ENCODE peak calls at places on chromosomes 12 and 14, in four cellular contexts. X is OCI-LY7, I is lower leg skin, R is fibroblast of lung. P is an unnamed sample.

GRCh38 chr12:6229823-6230222 is 29.6 kb downstream of the CD9 start:
- DNase-seq in X (no peak), R (peak), I (peak), P (no peak)

GRCh38 chr14:64387232-64387737 is 868 bp upstream of the MTHFD1 start:
- DNase-seq in X (no peak), I (no peak), R (peak), P (no peak)

GRCh38 chr14:31362746-31363145 is 57.6 kb downstream of the HEATR5A start:
- DNase-seq in I (no peak), R (no peak), X (no peak), P (no peak)

GRCh38 chr14:55514819-55515470 is 65.1 kb upstream of the KTN1 start:
- DNase-seq in R (peak), I (no peak), X (no peak), P (no peak)

GRCh38 chr14:90658541-90658967 is 157.7 kb downstream of the TTC7B start:
- DNase-seq in X (no peak), R (peak), I (no peak), P (no peak)

GRCh38 chr14:100654814-100655795 is 67.9 kb upstream of the BEGAIN start:
- DNase-seq in X (no peak), I (no peak), R (peak), P (no peak)

GRCh38 chr12:106863185-106863584 is 88.7 kb downstream of the RIC8B start:
- DNase-seq in R (no peak), I (no peak), X (no peak), P (no peak)

GRCh38 chr14:100525615-100526014 is 61.6 kb downstream of the BEGAIN start:
- DNase-seq in R (no peak), I (no peak), X (no peak), P (peak)

GRCh38 chr12:70756118-70756517 is 118.9 kb upstream of the PTPRB start:
- DNase-seq in R (peak), I (no peak), X (no peak), P (no peak)

GRCh38 chr14:45743884-45744283 is 490.9 kb upstream of the MIS18BP1 start:
- DNase-seq in X (no peak), R (no peak), I (no peak), P (no peak)

DNA sequence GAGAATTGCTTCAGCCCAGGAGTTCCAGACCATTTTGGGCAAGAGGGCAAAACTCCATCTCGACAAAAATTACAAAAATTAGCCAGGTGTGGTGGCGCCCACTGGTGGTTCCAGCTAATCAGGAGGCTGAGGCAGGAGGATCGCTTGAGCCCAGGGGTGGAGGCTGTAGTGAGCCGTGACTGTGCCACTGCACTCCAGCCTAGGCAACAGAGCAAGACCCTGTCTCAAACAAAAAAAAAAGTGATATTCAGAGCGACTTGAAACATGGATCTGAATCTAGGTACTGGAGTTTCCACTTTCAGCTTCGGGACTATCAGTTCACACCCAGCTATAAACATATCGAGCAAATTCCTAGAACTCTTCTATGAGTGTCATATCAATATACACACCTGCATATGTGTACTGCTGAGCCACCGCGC is 16.3 kb upstream of the RNF34 start:
- DNase-seq in R (no peak), X (no peak), I (no peak), P (no peak)
- TF ChIP-seq CTCF in R (no peak), X (peak), I (no peak), P (no peak)

GRCh38 chr12:7667025-7667575 is 1.4 kb upstream of the APOBEC1 start:
- DNase-seq in R (no peak), X (peak), I (no peak), P (no peak)
- TF ChIP-seq CTCF in R (no peak), X (peak), I (no peak), P (peak)

GRCh38 chr14:50055461-50056228 is 60.7 kb downstream of the VCPKMT start:
- DNase-seq in R (no peak), X (peak), I (no peak), P (no peak)
- TF ChIP-seq CTCF in R (no peak), X (peak), I (no peak), P (no peak)

DNA sequence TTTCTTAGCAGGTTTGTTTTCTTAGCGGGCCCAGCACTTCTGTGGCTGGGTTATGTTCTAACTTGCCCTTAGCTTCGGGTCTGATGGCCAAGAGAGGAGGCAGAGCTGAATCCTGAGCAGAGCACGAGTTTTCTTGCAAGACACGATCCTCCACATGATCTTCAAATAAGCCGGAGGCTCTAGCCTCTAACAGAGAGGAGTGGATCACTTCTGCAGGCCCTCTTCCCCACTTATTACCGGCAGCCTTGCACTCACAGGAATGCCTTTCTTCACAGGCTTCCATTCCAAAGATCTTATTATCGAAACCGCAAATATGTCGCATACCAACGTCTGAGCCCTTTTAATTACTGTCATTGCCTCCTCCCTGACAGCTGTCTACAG is 79.5 kb downstream of the SINHCAF start:
- DNase-seq in X (no peak), R (peak), I (no peak), P (no peak)
- TF ChIP-seq CTCF in X (no peak), R (no peak), I (no peak), P (no peak)

GRCh38 chr14:94816113-94816512 is 46.2 kb upstream of the GSC start:
- DNase-seq in X (no peak), I (no peak), R (no peak), P (no peak)
- TF ChIP-seq CTCF in X (no peak), I (no peak), R (no peak), P (no peak)

DNA sequence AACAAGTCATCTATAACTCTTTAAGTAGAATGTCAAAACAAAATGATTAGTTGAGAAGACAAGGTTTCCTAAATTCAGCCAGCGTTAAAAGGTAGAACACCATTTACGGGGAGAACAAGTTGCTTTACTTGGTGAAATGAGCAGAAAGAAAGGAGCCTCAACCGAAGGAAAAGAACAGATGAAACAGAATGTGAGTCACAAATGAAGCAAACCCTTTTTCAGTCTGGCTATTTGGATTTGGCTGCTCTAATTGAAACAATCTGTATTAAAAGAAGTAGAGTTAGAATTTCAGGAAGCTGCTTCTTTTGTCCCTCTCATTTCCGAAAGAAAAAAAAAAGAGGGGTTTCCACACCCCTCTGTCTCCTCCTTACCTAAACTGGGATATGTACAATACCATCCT is 34.6 kb downstream of the CEP128 start:
- DNase-seq in R (peak), X (no peak), I (no peak), P (no peak)
- TF ChIP-seq CTCF in R (no peak), X (no peak), I (no peak), P (no peak)

DNA sequence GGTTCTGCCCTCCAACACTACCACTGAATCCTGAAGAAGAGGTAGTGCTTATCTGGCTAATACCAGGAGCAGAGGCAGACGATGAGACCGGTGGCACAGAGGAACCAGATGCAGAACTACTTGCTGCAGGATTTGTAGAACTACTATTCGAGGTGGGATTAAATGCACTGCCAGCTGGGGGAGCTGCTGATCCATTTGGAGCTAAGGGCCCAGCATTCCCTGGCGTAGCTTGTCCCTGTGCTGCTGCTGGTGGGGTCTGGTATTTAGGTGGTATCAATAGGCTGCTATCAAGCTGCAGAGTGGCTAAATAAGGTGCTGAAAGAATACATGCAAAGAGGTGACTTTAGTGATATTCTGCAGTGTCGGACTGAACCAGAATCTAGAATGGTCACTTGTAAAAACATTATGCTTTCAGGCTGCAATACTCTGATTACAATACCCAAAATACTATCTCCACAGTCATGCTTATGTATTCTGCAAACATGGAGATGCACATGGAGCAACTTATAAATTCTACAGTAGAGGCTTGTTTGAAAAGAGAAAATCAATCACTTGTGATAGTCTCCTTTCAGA is 294.2 kb downstream of the MED13L start:
- DNase-seq in R (no peak), I (no peak), X (peak), P (no peak)
- TF ChIP-seq CTCF in R (peak), I (no peak), X (peak), P (no peak)

DNA sequence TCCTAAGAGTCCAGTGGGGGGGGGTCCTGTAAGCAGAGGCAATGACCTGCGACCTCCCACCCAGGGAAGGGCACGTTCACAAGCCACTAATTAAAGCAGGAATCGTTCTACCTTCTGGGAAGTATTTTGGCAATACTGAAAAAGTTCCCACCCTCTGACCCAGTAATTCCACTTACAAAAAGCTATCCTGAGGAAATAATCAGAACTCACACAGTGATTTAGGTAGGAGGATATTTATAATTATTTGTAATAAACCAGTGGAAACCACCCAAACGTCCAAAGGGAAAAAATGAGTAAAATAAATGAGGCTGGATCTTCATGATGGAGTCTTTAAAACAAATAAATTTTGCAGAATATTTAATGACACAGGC is 54.7 kb downstream of the SSH1 start:
- DNase-seq in I (no peak), R (no peak), X (no peak), P (no peak)
- TF ChIP-seq CTCF in I (no peak), R (no peak), X (no peak), P (no peak)

GRCh38 chr12:96401061-96401871 is 1.0 kb upstream of the CDK17 start:
- DNase-seq in I (no peak), X (peak), R (peak), P (no peak)

GRCh38 chr12:96398422-96399080 is 1.7 kb downstream of the CDK17 start:
- DNase-seq in R (no peak), I (no peak), X (peak), P (no peak)

GRCh38 chr12:96399081-96399918 is 939 bp downstream of the CDK17 start:
- DNase-seq in I (peak), R (peak), X (peak), P (peak)

GRCh38 chr12:96400631-96401060 is 407 bp upstream of the CDK17 start:
- DNase-seq in R (peak), X (no peak), I (no peak), P (no peak)

GRCh38 chr12:96399919-96400630 is at the start of gene CDK17:
- DNase-seq in X (peak), R (peak), I (peak), P (peak)
- TF ChIP-seq CTCF in X (no peak), R (peak), I (no peak), P (peak)